ENCODE peak calls at places on chromosomes 16 and 17, in ten cellular contexts. H, N, Q, R, O, Y, K, T, X and E are unnamed samples.
A peak's percentile ranks its signal among the peaks of the same experiment; 100 is the strongest.

GRCh38 chr16:12833939-12834338 is 30.3 kb upstream of the CPPED1 start:
- DNase-seq in H (peak; percentile 55), N (peak; percentile 53), Q (no peak), R (no peak), O (peak; percentile 54), Y (no peak), K (no peak), T (no peak), X (no peak), E (no peak)

GRCh38 chr17:63035695-63036094 is 69.7 kb downstream of the TANC2 start:
- DNase-seq in H (no peak), N (no peak), Q (no peak), R (no peak), O (no peak), Y (no peak), K (no peak), T (no peak), X (no peak), E (no peak)

GRCh38 chr17:31787082-31787481 is 72.0 kb downstream of the COPRS start:
- DNase-seq in H (no peak), N (no peak), Q (no peak), R (no peak), O (no peak), Y (no peak), K (no peak), T (no peak), X (no peak), E (no peak)

GRCh38 chr16:71669926-71670536 is 44.0 kb downstream of the MARVELD3 start:
- DNase-seq in H (no peak), N (no peak), Q (no peak), R (no peak), O (no peak), Y (no peak), K (no peak), T (no peak), X (no peak), E (no peak)

GRCh38 chr16:19213885-19214284 is 45.8 kb downstream of the SYT17 start:
- DNase-seq in H (no peak), N (no peak), Q (no peak), R (no peak), O (no peak), Y (no peak), K (no peak), T (no peak), X (peak; percentile 27), E (no peak)

GRCh38 chr16:84718-85452 is 6.9 kb downstream of the MPG start:
- DNase-seq in H (peak; percentile 92), N (peak; percentile 66), Q (peak; percentile 84), R (no peak), O (no peak), Y (peak; percentile 47), K (no peak), T (peak; percentile 42), X (peak; percentile 70), E (peak; percentile 93)

GRCh38 chr16:2799852-2800226 is 1.6 kb downstream of the PRSS41 start:
- DNase-seq in H (no peak), N (no peak), Q (no peak), R (no peak), O (no peak), Y (no peak), K (no peak), T (no peak), X (no peak), E (no peak)

GRCh38 chr17:16997514-16998429 is 25.9 kb upstream of the TNFRSF13B start:
- DNase-seq in H (no peak), N (no peak), Q (no peak), R (no peak), O (peak; percentile 67), Y (peak; percentile 61), K (no peak), T (no peak), X (no peak), E (no peak)

GRCh38 chr16:11356573-11357331 is 11.5 kb downstream of the RMI2 start:
- DNase-seq in H (no peak), N (no peak), Q (no peak), R (no peak), O (peak; percentile 74), Y (peak; percentile 6), K (peak; percentile 30), T (peak; percentile 16), X (peak; percentile 7), E (no peak)

GRCh38 chr16:89471225-89471624 is 19.1 kb downstream of the ANKRD11 start:
- DNase-seq in H (peak; percentile 91), N (no peak), Q (no peak), R (no peak), O (no peak), Y (no peak), K (no peak), T (no peak), X (no peak), E (no peak)

GRCh38 chr16:29126057-29126494 is 141.2 kb downstream of the LAT start:
- DNase-seq in H (no peak), N (no peak), Q (no peak), R (no peak), O (no peak), Y (peak; percentile 67), K (no peak), T (no peak), X (no peak), E (peak; percentile 9)

GRCh38 chr16:51149251-51149661 is 1.8 kb downstream of the SALL1 start:
- DNase-seq in H (no peak), N (no peak), Q (no peak), R (no peak), O (no peak), Y (no peak), K (no peak), T (no peak), X (no peak), E (no peak)

GRCh38 chr16:21166561-21166961 is 8.1 kb downstream of the LDAF1 start:
- DNase-seq in H (peak; percentile 43), N (no peak), Q (no peak), R (no peak), O (no peak), Y (no peak), K (no peak), T (no peak), X (no peak), E (no peak)

GRCh38 chr17:63222655-63223054 is 223.5 kb downstream of the CYB561 start:
- DNase-seq in H (no peak), N (no peak), Q (no peak), R (no peak), O (no peak), Y (no peak), K (no peak), T (no peak), X (no peak), E (no peak)

GRCh38 chr16:1223355-1224214 is 1.5 kb downstream of the TPSG1 start:
- DNase-seq in H (no peak), N (no peak), Q (no peak), R (no peak), O (no peak), Y (no peak), K (no peak), T (no peak), X (no peak), E (no peak)

GRCh38 chr17:77180503-77181330 is 39.9 kb downstream of the SEC14L1 start:
- DNase-seq in H (no peak), N (no peak), Q (no peak), R (no peak), O (no peak), Y (no peak), K (no peak), T (no peak), X (no peak), E (no peak)

GRCh38 chr17:65455972-65456343 is 105.5 kb downstream of the AXIN2 start:
- DNase-seq in H (no peak), N (no peak), Q (no peak), R (no peak), O (no peak), Y (no peak), K (peak; percentile 4), T (no peak), X (no peak), E (no peak)

GRCh38 chr16:67927131-67927941 is 4.3 kb downstream of the CTRL start:
- DNase-seq in H (no peak), N (no peak), Q (no peak), R (no peak), O (no peak), Y (no peak), K (no peak), T (no peak), X (no peak), E (no peak)

GRCh38 chr16:72875291-72876036 is 172.5 kb downstream of the ZFHX3 start:
- DNase-seq in H (peak; percentile 35), N (peak; percentile 82), Q (no peak), R (no peak), O (no peak), Y (no peak), K (no peak), T (no peak), X (no peak), E (peak; percentile 34)

GRCh38 chr17:42249681-42250446 is 26.3 kb downstream of the STAT5B start:
- DNase-seq in H (no peak), N (no peak), Q (no peak), R (no peak), O (no peak), Y (no peak), K (no peak), T (no peak), X (no peak), E (no peak)

GRCh38 chr17:57708401-57708800 is 36.7 kb downstream of the CCDC182 start:
- DNase-seq in H (no peak), N (no peak), Q (no peak), R (no peak), O (no peak), Y (peak; percentile 53), K (no peak), T (no peak), X (no peak), E (no peak)

GRCh38 chr16:66947302-66948033 is 12.2 kb downstream of the CES2 start:
- DNase-seq in H (peak; percentile 62), N (peak; percentile 90), Q (no peak), R (peak; percentile 59), O (peak; percentile 94), Y (peak; percentile 86), K (peak; percentile 67), T (peak; percentile 64), X (peak; percentile 72), E (peak; percentile 54)

GRCh38 chr17:74240637-74241036 is 27.3 kb downstream of the TTYH2 start:
- DNase-seq in H (peak; percentile 2), N (no peak), Q (no peak), R (no peak), O (no peak), Y (no peak), K (no peak), T (no peak), X (no peak), E (no peak)

GRCh38 chr17:40095356-40095943 is 4.9 kb downstream of the NR1D1 start:
- DNase-seq in H (no peak), N (no peak), Q (no peak), R (no peak), O (no peak), Y (no peak), K (no peak), T (no peak), X (no peak), E (no peak)

GRCh38 chr17:8068736-8069586 is 18.6 kb downstream of the ALOX12B start:
- DNase-seq in H (no peak), N (no peak), Q (peak; percentile 30), R (no peak), O (no peak), Y (no peak), K (no peak), T (no peak), X (no peak), E (peak; percentile 2)

GRCh38 chr17:48043171-48043570 is 5.0 kb upstream of the NFE2L1 start:
- DNase-seq in H (no peak), N (no peak), Q (no peak), R (no peak), O (no peak), Y (no peak), K (no peak), T (no peak), X (no peak), E (no peak)

GRCh38 chr17:17561408-17562144 is 29.9 kb downstream of the PEMT start:
- DNase-seq in H (no peak), N (peak; percentile 60), Q (peak; percentile 23), R (no peak), O (no peak), Y (no peak), K (no peak), T (no peak), X (no peak), E (no peak)

GRCh38 chr17:44775136-44775837 is 16.5 kb downstream of the ADAM11 start:
- DNase-seq in H (peak; percentile 95), N (peak; percentile 99), Q (peak; percentile 91), R (peak; percentile 88), O (peak; percentile 99), Y (peak; percentile 97), K (peak; percentile 97), T (peak; percentile 92), X (peak; percentile 98), E (peak; percentile 65)